ENCODE peak calls at places on chromosomes 13 and 19, in seven cellular contexts. F is body of pancreas; L is activated CD4-positive, alpha-beta T cell treated with anti-CD3 and anti-CD28 coated beads, Interleukin-2, amount 50 U/mL, for 48 hours; M is NCI-H1694; G is NCI-H1436; N is NCI-H2029; Y is lung microvascular endothelial cell. A is an unnamed sample.
A peak's percentile ranks its signal among the peaks of the same experiment; 100 is the strongest.

GRCh38 chr19:33175886-33176669 is 18.1 kb upstream of the LRP3 start:
- DNase-seq in F (peak; percentile 30), L (no peak), M (no peak), G (no peak), N (no peak), Y (peak; percentile 54), A (no peak)

GRCh38 chr19:42079276-42079669 is 3.3 kb downstream of the ZNF574 start:
- DNase-seq in F (no peak), L (no peak), M (no peak), G (no peak), N (no peak), Y (no peak), A (no peak)

GRCh38 chr13:28356506-28357064 is 138.3 kb downstream of the FLT1 start:
- DNase-seq in F (no peak), L (no peak), M (no peak), G (no peak), N (no peak), Y (peak; percentile 29), A (no peak)

GRCh38 chr13:52845334-52845761 is 3.1 kb downstream of the PCDH8 start:
- DNase-seq in F (no peak), L (peak; percentile 1), M (no peak), G (peak; percentile 18), N (no peak), Y (no peak), A (no peak)

GRCh38 chr19:44813331-44814131 is 4.6 kb downstream of the BCAM start:
- DNase-seq in F (no peak), L (no peak), M (no peak), G (no peak), N (no peak), Y (no peak), A (no peak)

GRCh38 chr13:44969858-44970484 is 19.3 kb downstream of the NUFIP1 start:
- DNase-seq in F (peak; percentile 39), L (no peak), M (peak; percentile 56), G (no peak), N (peak; percentile 7), Y (peak; percentile 67), A (peak; percentile 27)

GRCh38 chr13:99268822-99269221 is 10.6 kb upstream of the GPR18 start:
- DNase-seq in F (no peak), L (no peak), M (no peak), G (no peak), N (no peak), Y (no peak), A (no peak)

GRCh38 chr13:73368608-73369007 is 309.8 kb downstream of the KLF5 start:
- DNase-seq in F (no peak), L (no peak), M (no peak), G (no peak), N (no peak), Y (no peak), A (no peak)

GRCh38 chr13:24528816-24529398 is 16.3 kb upstream of the PARP4 start:
- DNase-seq in F (no peak), L (no peak), M (no peak), G (no peak), N (no peak), Y (no peak), A (no peak)

GRCh38 chr19:5697890-5698634 is 8.0 kb downstream of the RPL36 start:
- DNase-seq in F (no peak), L (no peak), M (no peak), G (no peak), N (no peak), Y (no peak), A (no peak)

GRCh38 chr13:48094404-48094780 is 512 bp downstream of the MED4 start:
- DNase-seq in F (no peak), L (no peak), M (no peak), G (no peak), N (no peak), Y (peak; percentile 29), A (no peak)

GRCh38 chr13:113767366-113767765 is 8.3 kb downstream of the TMEM255B start:
- DNase-seq in F (no peak), L (no peak), M (no peak), G (no peak), N (no peak), Y (no peak), A (no peak)

GRCh38 chr13:65260938-65261880 is 1968.9 kb downstream of the PCDH9 start:
- DNase-seq in F (no peak), L (no peak), M (no peak), G (no peak), N (no peak), Y (no peak), A (no peak)

GRCh38 chr13:81171065-81171647 is 830.2 kb upstream of the SPRY2 start:
- DNase-seq in F (no peak), L (no peak), M (peak; percentile 3), G (peak; percentile 7), N (no peak), Y (peak; percentile 7), A (peak; percentile 13)

GRCh38 chr19:30017172-30017571 is 75.1 kb downstream of the URI1 start:
- DNase-seq in F (no peak), L (no peak), M (no peak), G (no peak), N (no peak), Y (no peak), A (no peak)